ENCODE peak calls at places on chromosomes 2 and 18, in four cellular contexts. I is skeletal muscle cell, G is COR-L47, A is NCI-H1436. N is an unnamed sample.

GRCh38 chr2:179636995-179637394 is 224.4 kb downstream of the ZNF385B start:
- DNase-seq in I (no peak), G (no peak), A (no peak), N (no peak)

GRCh38 chr2:240179941-240180666 is 39.6 kb upstream of the OTOS start:
- DNase-seq in I (peak), G (no peak), A (no peak), N (no peak)

GRCh38 chr18:70464343-70465114 is 175.7 kb downstream of the SOCS6 start:
- DNase-seq in I (peak), G (peak), A (peak), N (peak)

GRCh38 chr2:158205215-158205614 is 103.5 kb downstream of the UPP2 start:
- DNase-seq in I (no peak), G (no peak), A (no peak), N (no peak)

GRCh38 chr2:219230201-219230540 is 565 bp downstream of the ANKZF1 start:
- DNase-seq in I (no peak), G (peak), A (no peak), N (no peak)

GRCh38 chr2:1862881-1863280 is 118.6 kb upstream of the PXDN start:
- DNase-seq in I (no peak), G (no peak), A (no peak), N (no peak)

GRCh38 chr18:63356272-63356896 is 10.6 kb downstream of the KDSR start:
- DNase-seq in I (no peak), G (no peak), A (no peak), N (no peak)

GRCh38 chr2:28225472-28225915 is 167.2 kb upstream of the FOSL2 start:
- DNase-seq in I (no peak), G (no peak), A (no peak), N (no peak)